ENCODE peak calls at places on chromosomes 7 and 10, in six cellular contexts. H, L, M, J, F and B are unnamed samples. For H3K4me1, the result is how much of the 10 kb centered on the place peaks cover.

GRCh38 chr7:102018876-102019275 is 201.4 kb downstream of the CUX1 start:
- DNase-seq in H (no peak), L (no peak), M (no peak), J (no peak), F (no peak), B (no peak)

GRCh38 chr7:96182424-96183158 is 139.3 kb downstream of the SLC25A13 start:
- DNase-seq in H (no peak), L (no peak), M (no peak), J (no peak), F (no peak), B (no peak)

GRCh38 chr10:133159950-133160812 is at the start of gene KNDC1:
- DNase-seq in H (peak), L (no peak), M (no peak), J (no peak), F (peak), B (no peak)

GRCh38 chr7:141012044-141012685 is 2.6 kb downstream of the MRPS33 start:
- DNase-seq in H (peak), L (peak), M (peak), J (peak), F (peak), B (peak)

GRCh38 chr10:130227883-130228282 is 91.7 kb downstream of the GLRX3 start:
- DNase-seq in H (no peak), L (no peak), M (no peak), J (no peak), F (no peak), B (no peak)

GRCh38 chr10:33734393-33735110 is 400.1 kb upstream of the NRP1 start:
- DNase-seq in H (no peak), L (no peak), M (no peak), J (no peak), F (no peak), B (no peak)

GRCh38 chr7:65731562-65732035 is 141.3 kb upstream of the VKORC1L1 start:
- DNase-seq in H (no peak), L (no peak), M (peak), J (no peak), F (peak), B (no peak)

GRCh38 chr7:117715784-117716445 is 157.3 kb downstream of the CTTNBP2 start:
- DNase-seq in H (no peak), L (peak), M (peak), J (no peak), F (peak), B (no peak)

GRCh38 chr10:69229565-69229886 is 9.4 kb downstream of the HKDC1 start:
- DNase-seq in H (no peak), L (no peak), M (no peak), J (no peak), F (no peak), B (no peak)
- H3K4me3 ChIP-seq in H (no peak), L (no peak), M (no peak), J (peak), F (no peak), B (no peak)

GRCh38 chr10:69419761-69420126 is 3.0 kb upstream of the TACR2 start:
- DNase-seq in H (no peak), L (no peak), M (no peak), J (no peak), F (no peak), B (no peak)

GRCh38 chr10:69417542-69417941 is 824 bp upstream of the TACR2 start:
- DNase-seq in H (no peak), L (no peak), M (no peak), J (no peak), F (no peak), B (no peak)

GRCh38 chr10:69419096-69419760 is 2.5 kb upstream of the TACR2 start:
- DNase-seq in H (no peak), L (no peak), M (no peak), J (no peak), F (no peak), B (no peak)

GRCh38 chr10:69416695-69417094 is at the start of gene TACR2:
- DNase-seq in H (no peak), L (no peak), M (no peak), J (no peak), F (no peak), B (no peak)

DNA sequence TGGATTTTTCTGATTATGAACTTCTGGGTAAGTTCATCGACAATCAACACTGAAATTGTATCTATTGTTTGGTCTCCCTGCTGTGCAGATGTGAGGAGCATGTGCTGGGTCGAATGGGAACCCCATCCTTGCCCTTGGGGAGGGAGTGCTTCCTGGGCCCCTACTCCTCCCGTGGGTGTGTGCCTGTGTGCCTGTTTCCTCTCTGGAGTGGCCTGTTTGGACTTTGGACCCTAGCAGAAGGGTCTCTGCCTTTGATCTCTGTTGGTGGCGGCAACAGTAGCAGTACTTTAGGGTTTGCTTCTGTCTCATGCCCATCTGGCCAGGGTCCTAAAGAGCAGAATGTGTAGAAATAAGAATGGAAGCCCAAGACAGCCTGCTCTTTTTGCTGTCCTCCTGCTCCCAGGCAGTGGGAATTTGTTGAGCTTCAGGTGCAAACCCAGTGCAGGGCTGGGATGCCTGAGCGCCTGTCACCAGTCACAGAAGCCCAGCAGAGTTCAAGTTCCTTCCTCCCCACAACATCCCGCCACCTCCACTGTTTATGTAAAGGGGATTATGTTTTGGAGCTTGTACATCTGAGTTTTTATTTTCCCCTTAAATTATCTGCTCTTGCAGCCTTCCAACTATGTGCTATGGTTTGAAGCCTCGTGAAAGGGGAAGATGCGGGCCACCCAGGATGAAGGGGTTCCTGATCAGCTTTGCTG is 1.5 kb upstream of the TACR2 start:
- DNase-seq in H (no peak), L (no peak), M (no peak), J (no peak), F (no peak), B (no peak)
- H3K4me1 ChIP-seq in H (under half), L (under half), M (under half), J (under half), F (under half), B (under half)

GRCh38 chr7:149773446-149774236 is at the start of gene ZNF467:
- DNase-seq in H (peak), L (peak), M (no peak), J (peak), F (peak), B (no peak)

GRCh38 chr7:149772236-149772820 is 1.1 kb downstream of the ZNF467 start:
- DNase-seq in H (peak), L (no peak), M (peak), J (peak), F (peak), B (no peak)

GRCh38 chr7:149771696-149772235 is 1.6 kb downstream of the ZNF467 start:
- DNase-seq in H (peak), L (peak), M (peak), J (peak), F (peak), B (peak)

GRCh38 chr7:149774237-149775175 is 1.1 kb upstream of the ZNF467 start:
- DNase-seq in H (no peak), L (peak), M (no peak), J (no peak), F (peak), B (no peak)

DNA sequence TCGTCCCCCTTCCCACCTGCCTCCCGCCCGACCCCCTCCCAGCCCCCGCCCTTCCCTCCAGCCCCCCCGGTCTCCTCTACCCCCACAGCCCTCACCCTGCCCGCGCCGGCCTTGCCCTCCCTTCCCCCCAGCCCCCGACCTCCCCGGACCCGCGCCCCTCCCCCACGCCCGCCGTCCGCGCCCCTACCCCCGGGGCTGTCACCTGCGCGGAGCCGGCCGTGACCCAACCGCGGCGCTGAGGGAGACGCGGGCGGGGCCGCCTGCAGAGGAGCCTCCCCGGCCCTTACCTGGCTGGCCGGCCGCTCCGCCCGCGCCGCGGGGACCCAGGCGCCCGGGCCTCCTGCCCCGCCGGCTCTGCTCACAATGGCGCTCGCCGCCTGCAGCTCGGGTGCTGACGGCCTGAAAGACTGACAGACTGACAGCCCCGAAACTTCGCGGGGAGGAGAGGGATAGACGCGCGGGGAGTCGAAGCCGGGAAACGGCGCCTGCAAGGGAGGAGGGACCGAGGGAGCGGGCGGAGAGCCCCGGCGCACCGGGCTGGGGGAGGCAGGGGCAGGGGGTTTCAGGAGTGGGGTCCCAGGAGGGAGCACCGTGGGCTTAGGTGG is 465 bp downstream of the ZNF467 start:
- DNase-seq in H (peak), L (peak), M (peak), J (peak), F (peak), B (no peak)
- H3K4me3 ChIP-seq in H (peak), L (peak), M (peak), J (peak), F (peak), B (peak)

DNA sequence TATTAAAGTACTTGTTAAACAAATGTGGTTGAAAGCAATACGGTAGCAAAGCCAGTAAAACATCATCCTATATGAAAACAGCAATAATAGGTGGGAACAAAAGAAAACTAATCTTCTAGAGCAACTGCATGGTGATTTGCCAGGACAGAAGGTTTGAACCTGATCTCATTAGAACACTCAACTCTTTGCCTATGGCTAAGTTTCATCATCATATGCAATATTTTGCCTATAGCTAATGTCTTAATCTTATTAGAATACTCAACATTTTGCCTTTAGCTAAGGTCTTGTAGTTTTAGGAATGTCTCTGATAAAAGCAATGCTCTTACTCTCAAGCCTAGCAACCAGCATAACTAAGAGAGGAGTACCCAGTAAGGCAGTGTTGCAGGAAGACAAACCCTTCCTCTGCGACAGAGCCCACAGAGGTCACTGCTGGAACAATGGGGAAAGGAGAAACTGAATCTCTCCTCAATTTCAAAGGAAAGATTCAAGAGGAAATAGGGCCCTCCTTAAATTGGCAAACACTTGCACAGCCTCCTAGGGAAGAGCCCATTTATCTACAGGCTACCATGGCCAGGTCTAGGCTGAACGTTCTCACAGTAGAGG is 38.3 kb downstream of the CADPS2 start:
- DNase-seq in H (no peak), L (no peak), M (no peak), J (no peak), F (no peak), B (no peak)
- H3K4me1 ChIP-seq in H (under half), L (under half), M (under half), J (under half), F (under half), B (under half)

DNA sequence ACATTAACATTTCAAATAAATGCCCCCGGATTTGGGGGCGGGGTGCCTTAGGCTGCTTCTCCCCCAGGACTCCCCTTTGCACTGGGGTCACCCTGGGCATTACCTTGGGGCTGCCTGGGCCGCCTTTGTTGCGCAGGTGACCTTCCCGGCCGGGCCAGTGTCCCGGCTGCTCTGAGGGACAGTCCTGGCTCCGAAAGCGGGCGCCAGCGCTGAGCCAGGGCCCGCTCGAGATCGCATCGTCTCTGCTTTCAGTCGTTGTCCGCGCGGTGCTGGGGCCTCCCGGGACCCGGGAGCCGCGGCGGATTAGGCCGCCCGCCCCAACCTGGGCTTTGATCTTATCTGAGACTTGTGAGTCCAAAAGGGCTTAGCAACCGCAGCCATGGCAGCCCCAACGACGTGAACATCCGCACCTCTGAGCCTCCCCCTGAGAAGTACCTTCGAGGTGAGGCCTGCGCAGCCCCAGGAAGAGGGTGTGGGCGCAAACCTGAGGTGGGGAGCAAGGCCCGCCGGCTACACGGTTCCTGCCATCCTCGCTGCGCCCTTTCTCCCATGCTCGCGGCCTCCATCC is 14.8 kb upstream of the WAPL start:
- DNase-seq in H (peak), L (no peak), M (peak), J (peak), F (no peak), B (peak)
- H3K4me3 ChIP-seq in H (peak), L (no peak), M (peak), J (peak), F (no peak), B (peak)

DNA sequence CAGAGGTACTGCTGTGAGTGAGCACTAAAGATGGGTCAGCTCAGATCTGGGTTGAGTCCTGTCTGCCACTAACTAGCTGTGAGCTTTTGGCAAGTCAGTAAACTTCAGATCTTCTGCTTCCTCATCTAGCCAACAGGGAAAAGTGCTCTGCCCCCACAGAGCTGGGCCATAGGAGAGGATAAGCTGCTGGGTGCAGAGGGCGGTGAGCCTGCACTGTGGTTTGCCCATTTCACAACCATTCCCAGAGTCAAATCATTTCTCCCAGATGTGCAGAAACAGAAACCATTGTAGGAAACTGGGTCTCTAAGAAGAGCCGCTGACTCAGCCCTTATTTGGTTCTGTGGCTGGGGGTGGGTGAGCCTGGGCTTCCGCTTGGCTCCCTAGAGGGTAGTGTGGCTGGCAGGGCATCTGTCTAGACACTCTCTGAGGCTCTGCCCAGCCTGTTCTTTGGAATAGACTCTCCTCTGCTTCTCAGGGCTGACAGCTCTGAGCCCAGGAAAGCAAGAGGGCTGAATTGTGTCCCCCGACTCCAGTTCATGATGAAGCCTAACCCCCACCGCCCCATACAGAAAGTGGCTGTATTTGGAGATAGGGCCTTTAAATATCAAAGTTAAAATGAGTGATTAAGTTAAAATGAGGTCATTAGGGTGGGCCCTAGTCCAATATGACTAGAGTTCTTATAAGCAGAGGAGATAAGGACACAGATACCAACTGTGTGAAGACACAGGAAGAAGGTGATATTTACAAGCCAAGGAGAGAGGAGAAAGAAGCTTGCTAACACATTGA is 29.5 kb upstream of the ARHGAP22 start:
- DNase-seq in H (no peak), L (no peak), M (no peak), J (no peak), F (peak), B (peak)
- H3K4me1 ChIP-seq in H (under half), L (under half), M (under half), J (under half), F (under half), B (under half)

GRCh38 chr7:33933611-33934281 is 28.4 kb downstream of the BMPER start:
- DNase-seq in H (no peak), L (peak), M (no peak), J (no peak), F (no peak), B (no peak)
- H3K4me3 ChIP-seq in H (no peak), L (no peak), M (no peak), J (no peak), F (no peak), B (no peak)

DNA sequence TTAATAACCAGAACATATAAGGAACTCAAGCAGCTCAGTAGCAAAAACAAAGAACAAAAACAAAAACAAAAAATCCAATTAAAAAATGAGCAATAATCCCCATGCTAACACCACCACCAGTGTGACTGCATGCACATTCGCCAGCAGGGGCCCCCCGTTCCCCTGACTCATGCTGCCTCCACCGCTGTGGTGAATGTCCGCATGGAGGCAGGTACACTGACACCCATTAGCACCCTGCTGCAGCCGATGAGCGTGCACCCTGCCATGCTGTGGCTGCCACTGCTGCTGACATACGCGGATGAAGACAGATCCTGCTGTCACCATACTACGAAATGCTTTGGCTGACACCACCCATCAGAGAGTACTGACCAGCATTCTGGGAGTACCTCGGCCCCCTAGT is 321.6 kb upstream of the LRRTM3 start:
- DNase-seq in H (no peak), L (no peak), M (peak), J (no peak), F (no peak), B (no peak)
- H3K4me1 ChIP-seq in H (under half), L (under half), M (under half), J (under half), F (under half), B (under half)

GRCh38 chr7:123823898-123824753 is 20.8 kb upstream of the HYAL4 start:
- DNase-seq in H (no peak), L (no peak), M (no peak), J (peak), F (no peak), B (no peak)

GRCh38 chr7:123828805-123829204 is 16.2 kb upstream of the HYAL4 start:
- DNase-seq in H (no peak), L (no peak), M (no peak), J (no peak), F (no peak), B (no peak)

GRCh38 chr7:123821320-123821719 is 23.6 kb upstream of the HYAL4 start:
- DNase-seq in H (no peak), L (no peak), M (no peak), J (no peak), F (no peak), B (no peak)

GRCh38 chr7:123820864-123821263 is 24.1 kb upstream of the HYAL4 start:
- DNase-seq in H (no peak), L (peak), M (no peak), J (no peak), F (no peak), B (no peak)

GRCh38 chr7:123824754-123825067 is 20.3 kb upstream of the HYAL4 start:
- DNase-seq in H (no peak), L (peak), M (no peak), J (no peak), F (peak), B (no peak)
- H3K4me3 ChIP-seq in H (no peak), L (no peak), M (no peak), J (no peak), F (no peak), B (no peak)

GRCh38 chr10:100506596-100507356 is 12.9 kb downstream of the SEC31B start:
- DNase-seq in H (no peak), L (peak), M (no peak), J (no peak), F (no peak), B (no peak)

GRCh38 chr10:100505164-100505563 is 14.5 kb downstream of the SEC31B start:
- DNase-seq in H (no peak), L (no peak), M (no peak), J (no peak), F (no peak), B (no peak)

GRCh38 chr10:100509241-100509640 is 10.4 kb downstream of the SEC31B start:
- DNase-seq in H (no peak), L (no peak), M (no peak), J (peak), F (no peak), B (no peak)

GRCh38 chr10:100508691-100509150 is 10.9 kb downstream of the SEC31B start:
- DNase-seq in H (no peak), L (peak), M (no peak), J (peak), F (no peak), B (no peak)

GRCh38 chr10:100507357-100507732 is 12.3 kb downstream of the SEC31B start:
- DNase-seq in H (no peak), L (no peak), M (no peak), J (no peak), F (no peak), B (no peak)
- H3K4me1 ChIP-seq in H (under half), L (under half), M (under half), J (under half), F (under half), B (under half)